ENCODE peak calls at places on chromosomes 16 and 17, in four cellular contexts. S, Y, C and I are unnamed samples.
A peak's percentile ranks its signal among the peaks of the same experiment; 100 is the strongest.

GRCh38 chr16:79769320-79770243 is 169.0 kb upstream of the MAF start:
- DNase-seq in S (no peak), Y (no peak), C (no peak), I (no peak)

GRCh38 chr17:49741009-49741691 is 22.8 kb downstream of the FAM117A start:
- DNase-seq in S (no peak), Y (no peak), C (peak; percentile 54), I (no peak)

GRCh38 chr17:60089097-60089844 is 10.6 kb upstream of the HEATR6 start:
- DNase-seq in S (no peak), Y (no peak), C (no peak), I (no peak)

GRCh38 chr16:80614908-80615696 is 74.3 kb downstream of the DYNLRB2 start:
- DNase-seq in S (no peak), Y (no peak), C (peak; percentile 43), I (peak; percentile 60)

GRCh38 chr16:12971216-12971615 is 69.8 kb downstream of the SHISA9 start:
- DNase-seq in S (peak; percentile 11), Y (peak; percentile 82), C (peak; percentile 95), I (peak; percentile 28)

GRCh38 chr16:79192904-79193303 is 407.6 kb downstream of the MAF start:
- DNase-seq in S (no peak), Y (no peak), C (no peak), I (no peak)

GRCh38 chr17:4658478-4659305 is 17.2 kb upstream of the ALOX15 start:
- DNase-seq in S (no peak), Y (no peak), C (peak; percentile 56), I (no peak)

GRCh38 chr17:4947010-4947410 is 1.3 kb downstream of the PFN1 start:
- DNase-seq in S (no peak), Y (no peak), C (no peak), I (no peak)

GRCh38 chr17:40442392-40443195 is 656 bp upstream of the IGFBP4 start:
- DNase-seq in S (peak; percentile 59), Y (no peak), C (no peak), I (no peak)

GRCh38 chr17:688100-688989 is 26.3 kb downstream of the VPS53 start:
- DNase-seq in S (peak; percentile 17), Y (no peak), C (no peak), I (no peak)